ENCODE peak calls at places on chromosomes 5 and 9, in seven cellular contexts. U, Q, G, N, E, T and R are unnamed samples.

GRCh38 chr5:79536193-79536906 is 22.4 kb upstream of the HOMER1 start:
- DNase-seq in T (no peak), U (no peak), N (no peak), Q (no peak), G (no peak), E (no peak), R (no peak)

GRCh38 chr5:141001466-141001853 is 35.2 kb downstream of the PCDHAC2 start:
- DNase-seq in G (no peak), U (peak; percentile 60), E (peak; percentile 72), Q (no peak), T (no peak), N (no peak), R (no peak)

GRCh38 chr5:146032911-146033310 is 72.5 kb downstream of the PLAC8L1 start:
- DNase-seq in Q (no peak), G (no peak), N (no peak), E (no peak), T (no peak), U (no peak), R (no peak)

GRCh38 chr5:167576928-167577327 is 714.5 kb upstream of the WWC1 start:
- DNase-seq in Q (no peak), U (no peak), E (no peak), T (no peak), G (no peak), N (no peak), R (no peak)

GRCh38 chr9:109487247-109487646 is 10.9 kb downstream of the PTPN3 start:
- DNase-seq in U (no peak), T (no peak), N (no peak), E (no peak), G (no peak), Q (no peak), R (no peak)

GRCh38 chr9:81112638-81113037 is 576.7 kb downstream of the TLE1 start:
- DNase-seq in E (no peak), N (no peak), T (no peak), Q (no peak), U (no peak), G (no peak), R (no peak)

GRCh38 chr5:17878541-17878940 is 244.3 kb downstream of the TAF11L14 start:
- DNase-seq in E (no peak), T (no peak), N (no peak), G (no peak), U (no peak), Q (peak; percentile 20), R (no peak)

GRCh38 chr9:84173961-84174360 is 166.6 kb downstream of the SLC28A3 start:
- DNase-seq in T (no peak), U (no peak), G (peak; percentile 71), Q (no peak), N (no peak), E (no peak), R (no peak)

GRCh38 chr9:6667633-6668280 is 22.2 kb upstream of the GLDC start:
- DNase-seq in G (peak; percentile 54), E (no peak), N (no peak), U (no peak), T (no peak), Q (peak; percentile 24), R (no peak)

GRCh38 chr5:150325426-150325825 is 22.7 kb upstream of the ARSI start:
- DNase-seq in E (no peak), G (no peak), Q (no peak), T (no peak), N (no peak), U (no peak), R (no peak)

GRCh38 chr5:141883184-141883947 is 5.2 kb upstream of the PCDH1 start:
- DNase-seq in T (peak; percentile 48), U (peak; percentile 66), N (no peak), G (peak; percentile 17), E (peak; percentile 28), Q (peak; percentile 21), R (no peak)

GRCh38 chr9:15206949-15207696 is 99.9 kb downstream of the TTC39B start:
- DNase-seq in N (no peak), G (no peak), Q (no peak), T (no peak), U (no peak), E (peak; percentile 9), R (no peak)

GRCh38 chr5:134275822-134276221 is 49.9 kb upstream of the PPP2CA start:
- DNase-seq in E (no peak), Q (peak; percentile 49), N (no peak), T (no peak), G (no peak), U (peak; percentile 28), R (no peak)

GRCh38 chr9:119836036-119836435 is 466.8 kb upstream of the BRINP1 start:
- DNase-seq in N (no peak), Q (no peak), G (no peak), U (no peak), T (no peak), E (no peak), R (no peak)

GRCh38 chr9:123999668-124000067 is 11.9 kb upstream of the LHX2 start:
- DNase-seq in T (no peak), G (no peak), U (no peak), E (no peak), Q (no peak), N (no peak), R (no peak)

GRCh38 chr5:103035701-103036100 is 84.2 kb downstream of the GIN1 start:
- DNase-seq in E (no peak), N (no peak), U (no peak), Q (no peak), T (no peak), G (no peak), R (no peak)

GRCh38 chr5:151825445-151825844 is 53.7 kb downstream of the G3BP1 start:
- DNase-seq in G (peak; percentile 75), U (peak; percentile 70), N (no peak), T (peak; percentile 38), E (peak; percentile 44), Q (peak; percentile 62), R (no peak)

GRCh38 chr9:80547613-80548012 is 975.8 kb downstream of the TLE4 start:
- DNase-seq in Q (no peak), T (no peak), U (no peak), N (no peak), G (no peak), E (no peak), R (no peak)

GRCh38 chr5:1734908-1735289 is 64.7 kb downstream of the MRPL36 start:
- DNase-seq in G (no peak), E (no peak), N (no peak), T (no peak), Q (no peak), U (no peak), R (no peak)

GRCh38 chr5:173795601-173796000 is 92.5 kb upstream of the CPEB4 start:
- DNase-seq in U (peak; percentile 60), G (no peak), N (no peak), T (no peak), Q (no peak), E (peak; percentile 11), R (no peak)

GRCh38 chr9:85248514-85249312 is 493.0 kb downstream of the AGTPBP1 start:
- DNase-seq in E (peak; percentile 55), G (no peak), T (no peak), U (no peak), N (no peak), Q (peak; percentile 42), R (no peak)

GRCh38 chr9:26437056-26437711 is 455.4 kb downstream of the CAAP1 start:
- DNase-seq in U (no peak), Q (no peak), N (no peak), E (no peak), T (no peak), G (no peak), R (no peak)